ENCODE peak calls at places on chromosome 18, in ten cellular contexts. One of them, this sample, is unnamed. For H3K9me3 and H3K4me1, the result is how much of the 10 kb centered on the place peaks cover.

GRCh38 chr18:57527479-57528237 is 58.8 kb downstream of the FECH start:
- DNase-seq in neural progenitor cell: peak
- DNase-seq in tibial nerve: no peak
- DNase-seq in astrocyte: no peak
- DNase-seq in IMR-90: no peak
- DNase-seq in CD4-positive, CD25-positive, alpha-beta regulatory T cell: no peak
- DNase-seq in left lung: no peak
- DNase-seq in adrenal gland: no peak
- DNase-seq in HCT116: no peak
- DNase-seq in endodermal cell: no peak
- DNase-seq in this sample: no peak

GRCh38 chr18:28494151-28494550 is 317.2 kb upstream of the CDH2 start:
- DNase-seq in astrocyte: peak
- DNase-seq in HCT116: no peak
- DNase-seq in neural progenitor cell: no peak
- DNase-seq in CD4-positive, CD25-positive, alpha-beta regulatory T cell: no peak
- DNase-seq in adrenal gland: no peak
- DNase-seq in endodermal cell: no peak
- DNase-seq in left lung: no peak
- DNase-seq in tibial nerve: no peak
- DNase-seq in IMR-90: peak
- DNase-seq in this sample: no peak

GRCh38 chr18:22170421-22171262 is 1.3 kb downstream of the GATA6 start:
- DNase-seq in endodermal cell: peak
- DNase-seq in astrocyte: peak
- DNase-seq in IMR-90: peak
- DNase-seq in tibial nerve: peak
- DNase-seq in neural progenitor cell: peak
- DNase-seq in HCT116: no peak
- DNase-seq in left lung: peak
- DNase-seq in adrenal gland: peak
- DNase-seq in CD4-positive, CD25-positive, alpha-beta regulatory T cell: no peak
- DNase-seq in this sample: peak

GRCh38 chr18:13577091-13577697 is 149.2 kb downstream of the FAM210A start:
- DNase-seq in CD4-positive, CD25-positive, alpha-beta regulatory T cell: no peak
- DNase-seq in neural progenitor cell: no peak
- DNase-seq in endodermal cell: peak
- DNase-seq in IMR-90: peak
- DNase-seq in left lung: no peak
- DNase-seq in tibial nerve: no peak
- DNase-seq in HCT116: no peak
- DNase-seq in astrocyte: peak
- DNase-seq in adrenal gland: no peak
- DNase-seq in this sample: no peak

GRCh38 chr18:25244170-25244569 is 107.8 kb downstream of the ZNF521 start:
- DNase-seq in IMR-90: no peak
- DNase-seq in tibial nerve: no peak
- DNase-seq in CD4-positive, CD25-positive, alpha-beta regulatory T cell: no peak
- DNase-seq in adrenal gland: no peak
- DNase-seq in HCT116: no peak
- DNase-seq in left lung: no peak
- DNase-seq in astrocyte: no peak
- DNase-seq in neural progenitor cell: no peak
- DNase-seq in endodermal cell: no peak
- DNase-seq in this sample: no peak

GRCh38 chr18:24964213-24964612 is 387.8 kb downstream of the ZNF521 start:
- DNase-seq in tibial nerve: no peak
- DNase-seq in CD4-positive, CD25-positive, alpha-beta regulatory T cell: no peak
- DNase-seq in HCT116: no peak
- DNase-seq in neural progenitor cell: peak
- DNase-seq in adrenal gland: no peak
- DNase-seq in endodermal cell: peak
- DNase-seq in IMR-90: no peak
- DNase-seq in left lung: no peak
- DNase-seq in astrocyte: no peak
- DNase-seq in this sample: no peak

GRCh38 chr18:74116628-74117554 is 30.7 kb downstream of the FBXO15 start:
- DNase-seq in IMR-90: peak
- DNase-seq in CD4-positive, CD25-positive, alpha-beta regulatory T cell: no peak
- DNase-seq in neural progenitor cell: peak
- DNase-seq in endodermal cell: peak
- DNase-seq in astrocyte: peak
- DNase-seq in HCT116: peak
- DNase-seq in left lung: no peak
- DNase-seq in adrenal gland: no peak
- DNase-seq in tibial nerve: peak
- DNase-seq in this sample: peak

GRCh38 chr18:54713386-54713785 is 114.9 kb upstream of the RAB27B start:
- DNase-seq in neural progenitor cell: no peak
- DNase-seq in adrenal gland: no peak
- DNase-seq in HCT116: no peak
- DNase-seq in endodermal cell: no peak
- DNase-seq in tibial nerve: no peak
- DNase-seq in astrocyte: no peak
- DNase-seq in IMR-90: no peak
- DNase-seq in left lung: no peak
- DNase-seq in CD4-positive, CD25-positive, alpha-beta regulatory T cell: no peak
- DNase-seq in this sample: no peak

DNA sequence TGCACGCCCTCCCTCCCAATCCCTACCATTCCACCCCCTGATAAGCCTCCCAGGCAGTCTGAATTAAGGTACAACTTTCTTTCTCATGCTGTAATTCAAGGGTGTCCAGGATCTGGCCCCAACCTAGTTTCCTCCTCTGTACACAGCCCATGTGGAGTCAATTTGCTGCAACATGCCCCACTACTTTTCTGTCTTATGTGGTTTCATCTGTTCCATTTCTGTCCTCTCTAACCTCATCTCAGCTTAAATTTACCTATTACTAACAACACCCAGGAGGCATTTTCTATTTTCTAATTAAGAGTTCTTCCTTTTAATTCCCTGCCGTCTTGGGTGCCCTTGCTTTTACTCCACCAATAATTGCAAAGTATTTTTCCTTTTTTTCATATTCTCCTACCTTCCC is 10.0 kb downstream of the PPP4R1 start:
- DNase-seq in left lung: no peak
- DNase-seq in IMR-90: no peak
- DNase-seq in CD4-positive, CD25-positive, alpha-beta regulatory T cell: no peak
- DNase-seq in HCT116: no peak
- DNase-seq in astrocyte: no peak
- DNase-seq in endodermal cell: no peak
- DNase-seq in neural progenitor cell: no peak
- DNase-seq in adrenal gland: no peak
- DNase-seq in tibial nerve: no peak
- DNase-seq in this sample: no peak
- H3K27ac ChIP-seq in left lung: no peak
- H3K27ac ChIP-seq in IMR-90: no peak
- H3K27ac ChIP-seq in CD4-positive, CD25-positive, alpha-beta regulatory T cell: no peak
- H3K27ac ChIP-seq in HCT116: no peak
- H3K27ac ChIP-seq in astrocyte: no peak
- H3K27ac ChIP-seq in endodermal cell: no peak
- H3K27ac ChIP-seq in neural progenitor cell: no peak
- H3K27ac ChIP-seq in adrenal gland: no peak
- H3K27ac ChIP-seq in tibial nerve: no peak
- H3K27ac ChIP-seq in this sample: no peak

DNA sequence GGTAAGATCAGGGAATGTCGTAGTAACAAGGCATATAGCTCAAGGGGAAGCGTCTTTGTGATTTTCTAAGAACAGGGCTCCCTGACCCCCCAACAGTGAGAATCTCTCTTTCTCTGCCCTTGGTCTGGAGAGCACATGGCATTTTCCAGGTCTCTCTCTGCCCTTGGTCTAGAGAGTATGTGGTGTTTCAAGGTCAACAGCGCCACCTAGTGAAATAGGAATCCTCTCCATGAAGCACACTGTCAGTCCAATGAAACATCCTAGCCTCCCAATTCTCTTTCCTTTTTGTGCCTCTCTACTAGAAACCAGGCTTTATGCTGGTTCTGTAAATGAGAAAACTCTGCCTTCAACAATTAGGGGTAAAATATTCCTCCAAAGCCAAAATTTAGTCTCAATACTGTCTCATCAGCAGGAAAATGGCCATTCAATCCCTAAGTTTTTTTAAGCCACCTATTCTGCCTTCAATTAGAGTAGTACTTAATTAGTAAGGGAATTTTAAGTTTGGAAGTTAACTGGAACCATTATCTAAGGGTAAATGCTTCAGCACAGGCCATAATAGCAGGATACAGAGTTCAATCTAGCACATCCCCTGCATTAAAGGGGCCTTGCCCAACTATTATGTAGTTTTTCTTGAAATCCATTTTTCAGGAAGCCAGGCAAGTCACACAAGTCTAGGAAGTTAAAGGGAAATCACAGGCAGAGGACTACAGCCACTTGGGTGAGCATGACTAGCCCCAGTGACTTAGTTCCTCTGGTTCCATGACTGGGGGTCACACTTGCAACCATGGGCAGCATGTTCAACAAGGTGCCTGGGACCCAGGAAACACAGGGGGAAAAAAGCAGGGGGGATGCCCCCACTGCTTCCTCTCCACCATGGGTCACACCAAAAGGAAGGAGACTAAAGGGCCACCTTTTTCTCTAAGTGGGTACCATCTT is 12.4 kb downstream of the DYM start:
- DNase-seq in CD4-positive, CD25-positive, alpha-beta regulatory T cell: peak
- DNase-seq in tibial nerve: no peak
- DNase-seq in adrenal gland: no peak
- DNase-seq in HCT116: peak
- DNase-seq in endodermal cell: peak
- DNase-seq in left lung: no peak
- DNase-seq in IMR-90: peak
- DNase-seq in neural progenitor cell: peak
- DNase-seq in astrocyte: peak
- DNase-seq in this sample: peak
- H3K9me3 ChIP-seq in CD4-positive, CD25-positive, alpha-beta regulatory T cell: under half
- H3K9me3 ChIP-seq in tibial nerve: under half
- H3K9me3 ChIP-seq in adrenal gland: under half
- H3K9me3 ChIP-seq in HCT116: under half
- H3K9me3 ChIP-seq in endodermal cell: under half
- H3K9me3 ChIP-seq in left lung: under half
- H3K9me3 ChIP-seq in IMR-90: under half
- H3K9me3 ChIP-seq in neural progenitor cell: under half
- H3K9me3 ChIP-seq in astrocyte: under half
- H3K9me3 ChIP-seq in this sample: under half

GRCh38 chr18:77102246-77103040 is 30.1 kb downstream of the MBP start:
- DNase-seq in adrenal gland: no peak
- DNase-seq in HCT116: no peak
- DNase-seq in IMR-90: peak
- DNase-seq in CD4-positive, CD25-positive, alpha-beta regulatory T cell: no peak
- DNase-seq in tibial nerve: no peak
- DNase-seq in left lung: no peak
- DNase-seq in neural progenitor cell: no peak
- DNase-seq in astrocyte: peak
- DNase-seq in endodermal cell: no peak
- DNase-seq in this sample: no peak

GRCh38 chr18:77101410-77102245 is 31.0 kb downstream of the MBP start:
- DNase-seq in neural progenitor cell: no peak
- DNase-seq in tibial nerve: peak
- DNase-seq in HCT116: peak
- DNase-seq in endodermal cell: peak
- DNase-seq in IMR-90: peak
- DNase-seq in astrocyte: peak
- DNase-seq in adrenal gland: peak
- DNase-seq in left lung: peak
- DNase-seq in CD4-positive, CD25-positive, alpha-beta regulatory T cell: peak
- DNase-seq in this sample: peak

GRCh38 chr18:77103991-77104521 is 28.5 kb downstream of the MBP start:
- DNase-seq in astrocyte: no peak
- DNase-seq in HCT116: no peak
- DNase-seq in left lung: no peak
- DNase-seq in adrenal gland: peak
- DNase-seq in endodermal cell: no peak
- DNase-seq in IMR-90: no peak
- DNase-seq in neural progenitor cell: no peak
- DNase-seq in CD4-positive, CD25-positive, alpha-beta regulatory T cell: no peak
- DNase-seq in tibial nerve: no peak
- DNase-seq in this sample: no peak

GRCh38 chr18:77105021-77105420 is 27.6 kb downstream of the MBP start:
- DNase-seq in endodermal cell: no peak
- DNase-seq in left lung: no peak
- DNase-seq in tibial nerve: no peak
- DNase-seq in adrenal gland: peak
- DNase-seq in HCT116: no peak
- DNase-seq in IMR-90: no peak
- DNase-seq in CD4-positive, CD25-positive, alpha-beta regulatory T cell: no peak
- DNase-seq in neural progenitor cell: no peak
- DNase-seq in astrocyte: no peak
- DNase-seq in this sample: no peak

GRCh38 chr18:77103181-77103875 is 29.3 kb downstream of the MBP start:
- DNase-seq in endodermal cell: no peak
- DNase-seq in astrocyte: peak
- DNase-seq in CD4-positive, CD25-positive, alpha-beta regulatory T cell: no peak
- DNase-seq in neural progenitor cell: no peak
- DNase-seq in IMR-90: peak
- DNase-seq in adrenal gland: peak
- DNase-seq in left lung: no peak
- DNase-seq in tibial nerve: no peak
- DNase-seq in HCT116: no peak
- DNase-seq in this sample: no peak
- H3K4me1 ChIP-seq in endodermal cell: under half
- H3K4me1 ChIP-seq in astrocyte: half or more
- H3K4me1 ChIP-seq in CD4-positive, CD25-positive, alpha-beta regulatory T cell: half or more
- H3K4me1 ChIP-seq in neural progenitor cell: under half
- H3K4me1 ChIP-seq in IMR-90: under half
- H3K4me1 ChIP-seq in adrenal gland: under half
- H3K4me1 ChIP-seq in left lung: under half
- H3K4me1 ChIP-seq in tibial nerve: half or more
- H3K4me1 ChIP-seq in HCT116: half or more
- H3K4me1 ChIP-seq in this sample: half or more

GRCh38 chr18:62790836-62791772 is 75.8 kb downstream of the PHLPP1 start:
- DNase-seq in astrocyte: peak
- DNase-seq in neural progenitor cell: no peak
- DNase-seq in HCT116: no peak
- DNase-seq in left lung: no peak
- DNase-seq in IMR-90: peak
- DNase-seq in endodermal cell: no peak
- DNase-seq in tibial nerve: no peak
- DNase-seq in CD4-positive, CD25-positive, alpha-beta regulatory T cell: no peak
- DNase-seq in adrenal gland: no peak
- DNase-seq in this sample: no peak

GRCh38 chr18:62788891-62789290 is 73.5 kb downstream of the PHLPP1 start:
- DNase-seq in left lung: no peak
- DNase-seq in HCT116: no peak
- DNase-seq in tibial nerve: no peak
- DNase-seq in IMR-90: no peak
- DNase-seq in endodermal cell: no peak
- DNase-seq in adrenal gland: no peak
- DNase-seq in neural progenitor cell: no peak
- DNase-seq in astrocyte: peak
- DNase-seq in CD4-positive, CD25-positive, alpha-beta regulatory T cell: no peak
- DNase-seq in this sample: no peak

GRCh38 chr18:62784966-62785413 is 69.6 kb downstream of the PHLPP1 start:
- DNase-seq in CD4-positive, CD25-positive, alpha-beta regulatory T cell: no peak
- DNase-seq in astrocyte: peak
- DNase-seq in IMR-90: peak
- DNase-seq in HCT116: no peak
- DNase-seq in left lung: no peak
- DNase-seq in tibial nerve: peak
- DNase-seq in adrenal gland: peak
- DNase-seq in neural progenitor cell: peak
- DNase-seq in endodermal cell: no peak
- DNase-seq in this sample: no peak

GRCh38 chr18:62786689-62787088 is 71.3 kb downstream of the PHLPP1 start:
- DNase-seq in CD4-positive, CD25-positive, alpha-beta regulatory T cell: no peak
- DNase-seq in neural progenitor cell: no peak
- DNase-seq in endodermal cell: no peak
- DNase-seq in adrenal gland: no peak
- DNase-seq in tibial nerve: no peak
- DNase-seq in left lung: no peak
- DNase-seq in astrocyte: no peak
- DNase-seq in IMR-90: no peak
- DNase-seq in HCT116: no peak
- DNase-seq in this sample: no peak

DNA sequence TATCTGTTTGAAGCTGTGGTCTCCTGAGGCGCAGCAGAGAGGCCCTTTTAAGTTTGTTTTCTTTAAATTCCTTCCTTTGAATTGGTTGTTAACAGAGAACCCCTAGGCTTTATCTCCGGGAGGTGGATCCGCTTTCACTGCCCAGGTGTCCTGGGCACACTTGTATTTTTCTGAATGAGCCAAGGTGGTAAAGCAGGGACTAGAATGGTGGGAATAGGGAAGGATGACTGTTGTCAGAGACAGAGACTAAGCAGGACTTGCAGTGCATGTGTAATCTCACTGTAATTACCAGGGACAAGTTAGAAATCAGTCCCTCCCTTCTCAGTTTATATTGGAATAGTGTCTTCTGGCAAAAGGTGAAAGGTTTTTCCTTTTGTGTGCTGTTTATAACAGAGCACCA is 72.8 kb downstream of the PHLPP1 start:
- DNase-seq in HCT116: no peak
- DNase-seq in astrocyte: no peak
- DNase-seq in adrenal gland: no peak
- DNase-seq in CD4-positive, CD25-positive, alpha-beta regulatory T cell: no peak
- DNase-seq in left lung: no peak
- DNase-seq in neural progenitor cell: peak
- DNase-seq in endodermal cell: peak
- DNase-seq in tibial nerve: no peak
- DNase-seq in IMR-90: no peak
- DNase-seq in this sample: no peak
- H3K27ac ChIP-seq in HCT116: no peak
- H3K27ac ChIP-seq in astrocyte: no peak
- H3K27ac ChIP-seq in adrenal gland: no peak
- H3K27ac ChIP-seq in CD4-positive, CD25-positive, alpha-beta regulatory T cell: no peak
- H3K27ac ChIP-seq in left lung: no peak
- H3K27ac ChIP-seq in neural progenitor cell: peak
- H3K27ac ChIP-seq in endodermal cell: no peak
- H3K27ac ChIP-seq in tibial nerve: no peak
- H3K27ac ChIP-seq in IMR-90: no peak
- H3K27ac ChIP-seq in this sample: no peak